ENCODE peak calls at places on chromosome 14, in nine cellular contexts. N is iPS DF 6.9; Z is activated gamma-delta T cell treated with anti-CD3 and anti-CD28 coated beads, Interleukin-2, amount 50 U/mL, for 16 hours; M is A549; K is H7; O is mammary epithelial cell; B is GOT3; X is activated T-helper 1 cell treated with anti-CD3 and anti-CD28 coated beads, Interleukin-12 subunit alpha, Interleukin-12 subunit beta, Interleukin-2, Interleukin-4 antibody, amounts not matched to agents 30 ng/mL and 10 ng/mL and 1 ng/mL, durations not matched to agents 14 hours and 24 hours and 36 hours; D is transverse colon. A is an unnamed sample.
A peak's percentile ranks its signal among the peaks of the same experiment; 100 is the strongest.

GRCh38 chr14:105888784-105889665 is 362.6 kb downstream of the TMEM121 start:
- DNase-seq in M (no peak), Z (no peak), X (no peak), N (no peak), D (peak; percentile 3), O (no peak), B (no peak), K (no peak), A (no peak)

GRCh38 chr14:58096731-58097130 is 55.3 kb downstream of the ARMH4 start:
- DNase-seq in B (no peak), N (no peak), O (no peak), M (no peak), Z (no peak), K (no peak), X (no peak), D (no peak), A (no peak)

GRCh38 chr14:70873627-70874026 is 33.6 kb upstream of the PCNX1 start:
- DNase-seq in K (peak; percentile 22), Z (no peak), B (no peak), X (no peak), N (no peak), O (no peak), D (no peak), M (no peak), A (no peak)

GRCh38 chr14:65959563-65960024 is 526.6 kb upstream of the CCDC196 start:
- DNase-seq in B (no peak), N (no peak), D (no peak), K (no peak), Z (no peak), O (no peak), M (no peak), X (no peak), A (no peak)

GRCh38 chr14:55699131-55700057 is 119.4 kb downstream of the KTN1 start:
- DNase-seq in M (peak; percentile 45), O (peak; percentile 72), K (no peak), D (peak; percentile 26), Z (no peak), X (no peak), B (no peak), N (peak; percentile 22), A (no peak)

GRCh38 chr14:105026789-105027563 is 6.1 kb upstream of the CDCA4 start:
- DNase-seq in B (no peak), N (no peak), O (no peak), M (no peak), D (no peak), X (no peak), Z (no peak), K (no peak), A (no peak)

GRCh38 chr14:85533821-85534271 is 3.9 kb downstream of the FLRT2 start:
- DNase-seq in Z (no peak), O (peak; percentile 35), X (no peak), B (no peak), K (peak; percentile 70), D (no peak), M (peak; percentile 9), N (no peak), A (no peak)

GRCh38 chr14:24895243-24895583 is 154.7 kb downstream of the STXBP6 start:
- DNase-seq in N (no peak), X (no peak), K (no peak), M (no peak), O (no peak), B (no peak), Z (no peak), D (no peak), A (no peak)

GRCh38 chr14:23926543-23926942 is 27.0 kb upstream of the DHRS4 start:
- DNase-seq in O (no peak), N (no peak), B (no peak), K (no peak), Z (no peak), X (no peak), M (no peak), D (no peak), A (no peak)